ENCODE peak calls at places on chromosomes 11 and 22, in four cellular contexts. Y is globus pallidus, F is psoas muscle, O is mucosa of gallbladder. M is an unnamed sample.

GRCh38 chr11:68783216-68783821 is 32.0 kb upstream of the TESMIN start:
- DNase-seq in Y (no peak), F (no peak), O (no peak), M (no peak)

GRCh38 chr11:65380460-65381126 is 1.9 kb downstream of the SLC25A45 start:
- DNase-seq in Y (no peak), F (no peak), O (no peak), M (no peak)

GRCh38 chr22:46674367-46674781 is 54.2 kb downstream of the GRAMD4 start:
- DNase-seq in Y (no peak), F (peak), O (peak), M (no peak)

GRCh38 chr11:77542296-77542695 is 47.5 kb upstream of the AQP11 start:
- DNase-seq in Y (no peak), F (no peak), O (no peak), M (no peak)

GRCh38 chr11:122804161-122804560 is 34.1 kb upstream of the CRTAM start:
- DNase-seq in Y (no peak), F (no peak), O (no peak), M (no peak)

GRCh38 chr11:118652681-118653181 is 26.7 kb downstream of the TREH start:
- DNase-seq in Y (no peak), F (no peak), O (no peak), M (no peak)

GRCh38 chr22:30396871-30397655 is at the start of gene SEC14L2:
- DNase-seq in Y (peak), F (peak), O (peak), M (peak)

GRCh38 chr22:39149915-39150847 is 2.3 kb downstream of the CBX7 start:
- DNase-seq in Y (no peak), F (peak), O (no peak), M (no peak)

GRCh38 chr11:17574141-17574798 is 27.2 kb downstream of the OTOG start:
- DNase-seq in Y (no peak), F (no peak), O (no peak), M (no peak)

GRCh38 chr11:11263238-11264030 is 89.6 kb downstream of the CSNK2A3 start:
- DNase-seq in Y (no peak), F (peak), O (no peak), M (no peak)

GRCh38 chr22:35155403-35156025 is 89.6 kb downstream of the ISX start:
- DNase-seq in Y (no peak), F (no peak), O (no peak), M (no peak)